ENCODE peak calls at places on chromosomes 11 and 22, in six cellular contexts. E is endodermal cell, V is heart right ventricle, O is fibroblast of villous mesenchyme, M is neural crest cell, Y is NB4. K is an unnamed sample.

GRCh38 chr11:28727254-28727653 is 619.1 kb downstream of the METTL15 start:
- DNase-seq in E (no peak), Y (no peak), M (no peak), O (no peak), V (no peak), K (no peak)

GRCh38 chr22:20903093-20903492 is 14.1 kb upstream of the CRKL start:
- DNase-seq in M (no peak), E (no peak), O (no peak), V (no peak), Y (no peak), K (no peak)

GRCh38 chr22:25696763-25697710 is 45.0 kb upstream of the MYO18B start:
- DNase-seq in Y (no peak), O (no peak), V (no peak), M (no peak), E (no peak), K (no peak)

GRCh38 chr22:39938509-39938908 is 21.7 kb upstream of the TMA7B start:
- DNase-seq in E (no peak), M (no peak), V (no peak), O (no peak), Y (no peak), K (no peak)

GRCh38 chr22:44380716-44381500 is 68.2 kb upstream of the SHISAL1 start:
- DNase-seq in E (peak), V (no peak), M (no peak), Y (no peak), O (no peak), K (no peak)

GRCh38 chr11:126518130-126518995 is 162.9 kb downstream of the ST3GAL4 start:
- DNase-seq in V (no peak), E (no peak), O (no peak), Y (no peak), M (no peak), K (no peak)

GRCh38 chr22:41243361-41243760 is 2.6 kb upstream of the CHADL start:
- DNase-seq in E (no peak), Y (no peak), V (no peak), O (no peak), M (no peak), K (no peak)

GRCh38 chr22:22460635-22461034 is 47.9 kb downstream of the ZNF280B start:
- DNase-seq in Y (peak), V (no peak), M (no peak), O (no peak), E (no peak), K (no peak)

GRCh38 chr22:19109198-19110063 is 12.8 kb downstream of the DGCR2 start:
- DNase-seq in M (no peak), Y (peak), V (no peak), O (peak), E (no peak), K (no peak)

GRCh38 chr11:4019891-4020290 is 74.7 kb upstream of the RRM1 start:
- DNase-seq in E (no peak), V (no peak), Y (no peak), O (peak), M (no peak), K (no peak)

GRCh38 chr11:101439488-101439887 is 144.3 kb downstream of the TRPC6 start:
- DNase-seq in O (no peak), V (no peak), M (no peak), E (no peak), Y (peak), K (no peak)
- TF ChIP-seq CTCF in O (no peak), V (no peak), M (no peak), E (peak), Y (peak), K (peak)

GRCh38 chr11:58919980-58920379 is 19.3 kb upstream of the GLYATL1 start:
- DNase-seq in M (no peak), E (no peak), Y (peak), V (no peak), O (no peak), K (no peak)
- TF ChIP-seq CTCF in M (no peak), E (no peak), Y (no peak), V (no peak), O (no peak), K (no peak)

GRCh38 chr11:123301696-123302400 is 106.8 kb upstream of the CLMP start:
- DNase-seq in E (peak), V (peak), Y (peak), O (peak), M (peak), K (peak)
- TF ChIP-seq CTCF in E (peak), V (peak), Y (peak), O (peak), M (peak), K (peak)

DNA sequence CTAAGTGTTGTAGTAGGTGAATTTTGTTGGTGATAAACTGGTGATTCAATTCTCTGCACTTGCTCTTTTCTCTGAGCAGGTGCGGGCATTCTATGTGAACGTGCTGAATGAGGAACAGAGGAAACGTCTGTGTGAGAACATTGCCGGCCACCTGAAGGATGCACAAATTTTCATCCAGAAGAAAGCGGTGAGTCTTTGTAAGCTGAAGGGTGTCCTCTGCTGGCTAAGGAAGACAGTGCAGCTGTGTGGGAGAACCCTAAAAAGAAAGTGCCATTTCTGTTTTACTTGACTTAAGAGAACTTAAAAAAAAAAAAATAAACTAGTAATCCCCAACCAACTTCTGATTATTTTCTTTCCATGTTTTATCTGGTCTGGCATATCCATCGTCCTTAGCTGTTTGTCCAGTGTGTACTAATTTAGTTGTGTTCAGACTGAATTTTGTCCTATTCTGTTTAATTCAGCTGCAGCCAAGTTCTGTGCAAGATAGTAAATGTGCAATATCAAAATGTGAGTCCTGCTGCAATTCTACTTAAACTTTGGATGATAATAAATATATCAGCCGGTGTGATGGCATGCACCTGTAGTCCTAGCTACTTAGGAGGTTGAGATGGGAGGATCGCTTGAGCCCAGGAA is 29.6 kb downstream of the CAT start:
- DNase-seq in M (no peak), V (no peak), O (peak), Y (peak), E (peak), K (peak)
- TF ChIP-seq CTCF in M (peak), V (peak), O (peak), Y (peak), E (peak), K (no peak)

DNA sequence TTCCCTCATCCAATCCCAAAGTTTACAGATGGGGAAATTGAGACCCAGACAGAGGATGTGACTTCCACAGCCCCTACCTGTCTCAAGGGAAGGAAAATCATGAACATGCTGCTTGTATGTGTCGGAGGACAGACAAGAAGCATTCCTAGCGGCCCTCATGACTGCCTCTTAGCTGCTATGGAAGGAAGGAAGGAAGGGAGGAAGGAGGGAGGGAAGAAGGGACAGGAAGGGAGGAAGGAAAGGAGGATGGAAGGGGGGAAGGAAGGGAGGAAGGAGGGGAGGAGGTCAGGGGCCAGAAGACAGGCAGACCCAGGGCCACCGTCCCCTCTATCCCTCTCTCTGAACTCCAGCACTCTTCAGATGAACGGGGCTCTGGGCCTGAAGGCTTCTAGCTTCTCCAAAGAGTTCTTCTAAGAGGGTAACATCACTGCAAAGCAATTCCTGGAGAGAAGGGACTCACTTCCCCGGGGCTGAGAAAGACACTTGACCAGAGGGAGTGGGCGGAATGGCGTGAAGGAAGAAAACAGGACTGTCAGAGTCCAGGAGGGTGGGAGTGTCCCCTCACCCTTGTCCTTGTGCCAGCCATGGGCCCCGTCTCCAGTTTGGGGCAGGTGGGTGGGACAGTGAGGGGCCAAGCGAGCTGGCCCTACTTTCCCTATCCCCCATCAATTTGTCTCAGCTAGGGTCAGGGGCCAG is 149.4 kb downstream of the FEZ1 start:
- DNase-seq in O (no peak), V (no peak), M (no peak), Y (no peak), E (no peak), K (no peak)
- TF ChIP-seq CTCF in O (no peak), V (no peak), M (no peak), Y (no peak), E (no peak), K (no peak)